ENCODE peak calls at places on chromosomes 4 and X, in seven cellular contexts. One of them, this sample, is unnamed.

GRCh38 chr4:189600598-189601435 is 339.9 kb upstream of the FRG1 start:
- DNase-seq in brain microvascular endothelial cell: no peak
- DNase-seq in psoas muscle: no peak
- DNase-seq in astrocyte of the hippocampus: peak
- DNase-seq in activated T-helper 1 cell treated with anti-CD3 and anti-CD28 coated beads, Interleukin-2, amount 50 U/mL, for 16 hours: no peak
- DNase-seq in GM20000: no peak
- DNase-seq in stimulated activated CD4-positive, alpha-beta T cell treated with anti-CD3 and anti-CD28 coated beads, Interleukin-15, amount 100 ng/mL, for 1 hour: no peak
- DNase-seq in this sample: no peak

GRCh38 chr4:67717586-67717985 is 16.6 kb upstream of the UBA6 start:
- DNase-seq in brain microvascular endothelial cell: no peak
- DNase-seq in psoas muscle: no peak
- DNase-seq in astrocyte of the hippocampus: no peak
- DNase-seq in activated T-helper 1 cell treated with anti-CD3 and anti-CD28 coated beads, Interleukin-2, amount 50 U/mL, for 16 hours: no peak
- DNase-seq in GM20000: no peak
- DNase-seq in stimulated activated CD4-positive, alpha-beta T cell treated with anti-CD3 and anti-CD28 coated beads, Interleukin-15, amount 100 ng/mL, for 1 hour: no peak
- DNase-seq in this sample: no peak

GRCh38 chrX:45428816-45429215 is 228.1 kb upstream of the DIPK2B start:
- DNase-seq in brain microvascular endothelial cell: no peak
- DNase-seq in psoas muscle: no peak
- DNase-seq in astrocyte of the hippocampus: peak
- DNase-seq in activated T-helper 1 cell treated with anti-CD3 and anti-CD28 coated beads, Interleukin-2, amount 50 U/mL, for 16 hours: no peak
- DNase-seq in GM20000: no peak
- DNase-seq in stimulated activated CD4-positive, alpha-beta T cell treated with anti-CD3 and anti-CD28 coated beads, Interleukin-15, amount 100 ng/mL, for 1 hour: no peak
- DNase-seq in this sample: no peak

GRCh38 chrX:134181261-134181660 is 55.7 kb upstream of the CCDC160 start:
- DNase-seq in brain microvascular endothelial cell: no peak
- DNase-seq in psoas muscle: no peak
- DNase-seq in astrocyte of the hippocampus: no peak
- DNase-seq in activated T-helper 1 cell treated with anti-CD3 and anti-CD28 coated beads, Interleukin-2, amount 50 U/mL, for 16 hours: no peak
- DNase-seq in GM20000: no peak
- DNase-seq in stimulated activated CD4-positive, alpha-beta T cell treated with anti-CD3 and anti-CD28 coated beads, Interleukin-15, amount 100 ng/mL, for 1 hour: no peak
- DNase-seq in this sample: no peak

GRCh38 chrX:53048169-53049126 is at the start of gene GPR173:
- DNase-seq in brain microvascular endothelial cell: peak
- DNase-seq in psoas muscle: peak
- DNase-seq in astrocyte of the hippocampus: peak
- DNase-seq in activated T-helper 1 cell treated with anti-CD3 and anti-CD28 coated beads, Interleukin-2, amount 50 U/mL, for 16 hours: no peak
- DNase-seq in GM20000: no peak
- DNase-seq in stimulated activated CD4-positive, alpha-beta T cell treated with anti-CD3 and anti-CD28 coated beads, Interleukin-15, amount 100 ng/mL, for 1 hour: no peak
- DNase-seq in this sample: no peak

GRCh38 chrX:19909761-19910160 is 22.4 kb upstream of the SH3KBP1 start:
- DNase-seq in brain microvascular endothelial cell: no peak
- DNase-seq in psoas muscle: no peak
- DNase-seq in astrocyte of the hippocampus: no peak
- DNase-seq in activated T-helper 1 cell treated with anti-CD3 and anti-CD28 coated beads, Interleukin-2, amount 50 U/mL, for 16 hours: no peak
- DNase-seq in GM20000: no peak
- DNase-seq in stimulated activated CD4-positive, alpha-beta T cell treated with anti-CD3 and anti-CD28 coated beads, Interleukin-15, amount 100 ng/mL, for 1 hour: no peak
- DNase-seq in this sample: no peak

GRCh38 chrX:124863303-124863702 is 456.4 kb upstream of the TEX13C start:
- DNase-seq in brain microvascular endothelial cell: no peak
- DNase-seq in psoas muscle: no peak
- DNase-seq in astrocyte of the hippocampus: no peak
- DNase-seq in activated T-helper 1 cell treated with anti-CD3 and anti-CD28 coated beads, Interleukin-2, amount 50 U/mL, for 16 hours: no peak
- DNase-seq in GM20000: no peak
- DNase-seq in stimulated activated CD4-positive, alpha-beta T cell treated with anti-CD3 and anti-CD28 coated beads, Interleukin-15, amount 100 ng/mL, for 1 hour: no peak
- DNase-seq in this sample: no peak

GRCh38 chrX:18666614-18667013 is 5.3 kb downstream of the RS1 start:
- DNase-seq in brain microvascular endothelial cell: no peak
- DNase-seq in psoas muscle: no peak
- DNase-seq in astrocyte of the hippocampus: no peak
- DNase-seq in activated T-helper 1 cell treated with anti-CD3 and anti-CD28 coated beads, Interleukin-2, amount 50 U/mL, for 16 hours: no peak
- DNase-seq in GM20000: no peak
- DNase-seq in stimulated activated CD4-positive, alpha-beta T cell treated with anti-CD3 and anti-CD28 coated beads, Interleukin-15, amount 100 ng/mL, for 1 hour: no peak
- DNase-seq in this sample: no peak

GRCh38 chr4:75511841-75512240 is 2.4 kb downstream of the RCHY1 start:
- DNase-seq in brain microvascular endothelial cell: no peak
- DNase-seq in psoas muscle: no peak
- DNase-seq in astrocyte of the hippocampus: no peak
- DNase-seq in activated T-helper 1 cell treated with anti-CD3 and anti-CD28 coated beads, Interleukin-2, amount 50 U/mL, for 16 hours: no peak
- DNase-seq in GM20000: no peak
- DNase-seq in stimulated activated CD4-positive, alpha-beta T cell treated with anti-CD3 and anti-CD28 coated beads, Interleukin-15, amount 100 ng/mL, for 1 hour: no peak
- DNase-seq in this sample: no peak

GRCh38 chr4:100190643-100191600 is 654 bp upstream of the DDIT4L start:
- DNase-seq in brain microvascular endothelial cell: no peak
- DNase-seq in psoas muscle: no peak
- DNase-seq in astrocyte of the hippocampus: peak
- DNase-seq in activated T-helper 1 cell treated with anti-CD3 and anti-CD28 coated beads, Interleukin-2, amount 50 U/mL, for 16 hours: no peak
- DNase-seq in GM20000: no peak
- DNase-seq in stimulated activated CD4-positive, alpha-beta T cell treated with anti-CD3 and anti-CD28 coated beads, Interleukin-15, amount 100 ng/mL, for 1 hour: no peak
- DNase-seq in this sample: no peak

GRCh38 chr4:188275686-188276085 is 136.4 kb downstream of the TRIML1 start:
- DNase-seq in brain microvascular endothelial cell: no peak
- DNase-seq in psoas muscle: no peak
- DNase-seq in astrocyte of the hippocampus: no peak
- DNase-seq in activated T-helper 1 cell treated with anti-CD3 and anti-CD28 coated beads, Interleukin-2, amount 50 U/mL, for 16 hours: no peak
- DNase-seq in GM20000: no peak
- DNase-seq in stimulated activated CD4-positive, alpha-beta T cell treated with anti-CD3 and anti-CD28 coated beads, Interleukin-15, amount 100 ng/mL, for 1 hour: no peak
- DNase-seq in this sample: no peak

GRCh38 chr4:78768447-78769177 is 7.5 kb upstream of the BMP2K start:
- DNase-seq in brain microvascular endothelial cell: peak
- DNase-seq in psoas muscle: no peak
- DNase-seq in astrocyte of the hippocampus: no peak
- DNase-seq in activated T-helper 1 cell treated with anti-CD3 and anti-CD28 coated beads, Interleukin-2, amount 50 U/mL, for 16 hours: no peak
- DNase-seq in GM20000: no peak
- DNase-seq in stimulated activated CD4-positive, alpha-beta T cell treated with anti-CD3 and anti-CD28 coated beads, Interleukin-15, amount 100 ng/mL, for 1 hour: no peak
- DNase-seq in this sample: no peak